ENCODE peak calls at places on chromosomes 11 and 22, in six cellular contexts. J is aorta, G is AG08395, V is BE2C, T is endodermal cell, R is RWPE1. X is an unnamed sample.

GRCh38 chr11:5476184-5476819 is 12.2 kb upstream of the OR52D1 start:
- DNase-seq in J (no peak), G (peak; percentile 71), V (peak; percentile 15), R (peak; percentile 41), T (peak; percentile 79), X (peak; percentile 4)

GRCh38 chr22:31400023-31400397 is 606 bp downstream of the DRG1 start:
- DNase-seq in R (no peak), V (no peak), T (peak; percentile 48), J (no peak), G (peak; percentile 25), X (no peak)

GRCh38 chr22:23574371-23574811 is 5.7 kb downstream of the IGLL1 start:
- DNase-seq in G (no peak), J (peak; percentile 62), R (no peak), V (no peak), T (peak; percentile 69), X (no peak)

GRCh38 chr22:46212195-46212594 is 37.9 kb downstream of the CDPF1 start:
- DNase-seq in G (no peak), V (no peak), T (no peak), R (no peak), J (no peak), X (no peak)

GRCh38 chr11:29006668-29007067 is 898.5 kb downstream of the METTL15 start:
- DNase-seq in J (no peak), V (no peak), T (no peak), G (no peak), R (no peak), X (peak; percentile 17)

GRCh38 chr22:41600976-41601375 is 11.3 kb upstream of the PMM1 start:
- DNase-seq in R (no peak), V (no peak), G (no peak), T (no peak), J (no peak), X (no peak)

GRCh38 chr11:61926235-61926634 is 8.9 kb upstream of the RAB3IL1 start:
- DNase-seq in J (no peak), T (no peak), V (no peak), G (no peak), R (no peak), X (no peak)

GRCh38 chr11:7077101-7077500 is 11.7 kb upstream of the RBMXL2 start:
- DNase-seq in V (no peak), G (no peak), T (peak; percentile 89), R (no peak), J (no peak), X (no peak)

GRCh38 chr11:62832346-62833234 is at the start of gene TEX54:
- DNase-seq in G (no peak), R (no peak), T (no peak), V (peak; percentile 19), J (peak; percentile 81), X (no peak)

GRCh38 chr22:32745251-32745995 is 56.1 kb upstream of the TIMP3 start:
- DNase-seq in T (peak; percentile 96), R (peak; percentile 71), V (no peak), J (no peak), G (peak; percentile 66), X (no peak)

GRCh38 chr11:15800121-15800800 is 556.1 kb downstream of the SOX6 start:
- DNase-seq in R (peak; percentile 7), J (no peak), G (peak; percentile 4), V (no peak), T (no peak), X (no peak)

GRCh38 chr22:18033204-18033998 is 9.0 kb upstream of the MICAL3 start:
- DNase-seq in G (peak; percentile 58), J (no peak), R (no peak), T (no peak), V (no peak), X (no peak)

GRCh38 chr11:57711414-57712255 is at the start of gene MED19:
- DNase-seq in R (peak; percentile 98), V (peak; percentile 50), T (peak; percentile 98), J (peak; percentile 89), G (peak; percentile 65), X (peak; percentile 45)

GRCh38 chr11:116055064-116055463 is 550.8 kb upstream of the CADM1 start:
- DNase-seq in J (no peak), R (no peak), V (no peak), T (no peak), G (no peak), X (no peak)

GRCh38 chr11:6911946-6912345 is 8.9 kb upstream of the OR2D3 start:
- DNase-seq in R (no peak), T (no peak), J (no peak), V (no peak), G (no peak), X (peak; percentile 29)

GRCh38 chr11:131977854-131978253 is 607.4 kb downstream of the NTM start:
- DNase-seq in R (peak; percentile 59), J (no peak), V (no peak), G (peak; percentile 73), T (peak; percentile 65), X (no peak)

GRCh38 chr22:21585389-21585788 is 17.9 kb downstream of the UBE2L3 start:
- DNase-seq in G (no peak), V (no peak), J (no peak), R (no peak), T (no peak), X (no peak)

GRCh38 chr22:29245626-29246385 is 22.0 kb downstream of the RHBDD3 start:
- DNase-seq in G (peak; percentile 86), J (peak; percentile 88), R (peak; percentile 42), V (peak; percentile 72), T (peak; percentile 91), X (peak; percentile 11)

GRCh38 chr11:83054904-83055380 is 16.8 kb downstream of the RAB30 start:
- DNase-seq in R (peak; percentile 38), J (no peak), V (no peak), T (no peak), G (no peak), X (no peak)

GRCh38 chr11:2930705-2931415 is 1.6 kb upstream of the PHLDA2 start:
- DNase-seq in J (peak; percentile 84), T (peak; percentile 98), R (peak; percentile 85), V (peak; percentile 41), G (peak; percentile 33), X (no peak)

GRCh38 chr22:38504731-38505594 is 1.1 kb downstream of the DDX17 start:
- DNase-seq in J (peak; percentile 80), T (peak; percentile 76), V (peak; percentile 39), G (no peak), R (peak; percentile 13), X (no peak)

GRCh38 chr22:48685767-48686166 is 1141.9 kb downstream of the BRD1 start:
- DNase-seq in V (no peak), G (no peak), R (no peak), T (no peak), J (no peak), X (no peak)

GRCh38 chr11:107044503-107044902 is 26.2 kb upstream of the GUCY1A2 start:
- DNase-seq in G (no peak), V (no peak), J (no peak), T (no peak), R (no peak), X (no peak)

GRCh38 chr11:86243377-86243776 is 1.2 kb upstream of the EED start:
- DNase-seq in G (no peak), R (no peak), J (no peak), V (no peak), T (no peak), X (no peak)

GRCh38 chr11:43789700-43790443 is 90.8 kb upstream of the ALKBH3 start:
- DNase-seq in T (no peak), G (peak; percentile 42), V (no peak), J (no peak), R (peak; percentile 61), X (no peak)

GRCh38 chr22:37581534-37581933 is 1.6 kb upstream of the LGALS2 start:
- DNase-seq in J (peak; percentile 87), V (no peak), T (no peak), G (no peak), R (no peak), X (no peak)

GRCh38 chr11:5600374-5600851 is 4.0 kb downstream of the TRIM6 start:
- DNase-seq in G (peak; percentile 62), T (peak; percentile 89), V (peak; percentile 49), J (peak; percentile 86), R (peak; percentile 32), X (peak; percentile 71)

GRCh38 chr22:40216041-40216756 is 38.5 kb downstream of the TNRC6B start:
- DNase-seq in G (no peak), T (no peak), V (no peak), J (no peak), R (no peak), X (no peak)